ENCODE peak calls at places on chromosomes 13 and 19, in ten cellular contexts. W is fibroblast of pulmonary artery; G is left lung; Q is CD4-positive, CD25-positive, alpha-beta regulatory T cell; Z is esophagus squamous epithelium; M is lung; Y is OCI-LY7; D is GM12865; F is cardiac fibroblast; V is dorsolateral prefrontal cortex. S is an unnamed sample.
A peak's percentile ranks its signal among the peaks of the same experiment; 100 is the strongest.

GRCh38 chr19:46350029-46350757 is 3.3 kb downstream of the PPP5C start:
- DNase-seq in Z (no peak), G (no peak), D (peak; percentile 61), W (no peak), M (no peak), Q (peak; percentile 35), F (no peak), V (peak; percentile 32), Y (peak; percentile 25), S (no peak)

GRCh38 chr19:10109528-10109927 is 2.0 kb upstream of the P2RY11 start:
- DNase-seq in D (no peak), V (no peak), W (no peak), F (no peak), Q (no peak), G (no peak), Y (no peak), Z (no peak), M (no peak), S (no peak)

GRCh38 chr13:99386495-99386894 is 79.3 kb upstream of the GPR183 start:
- DNase-seq in F (no peak), Z (no peak), G (no peak), D (no peak), Q (no peak), W (no peak), M (no peak), V (no peak), Y (no peak), S (no peak)

GRCh38 chr19:18417250-18418033 is 1.8 kb upstream of the SSBP4 start:
- DNase-seq in Z (no peak), V (no peak), G (peak; percentile 91), M (no peak), Q (peak; percentile 50), Y (no peak), W (peak; percentile 90), F (peak; percentile 95), D (peak; percentile 66), S (no peak)

GRCh38 chr19:31233288-31233687 is 115.9 kb downstream of the TSHZ3 start:
- DNase-seq in W (no peak), G (no peak), Z (no peak), F (no peak), Q (no peak), M (no peak), V (no peak), D (no peak), Y (no peak), S (no peak)

GRCh38 chr13:46479691-46480090 is 73.3 kb upstream of the LRCH1 start:
- DNase-seq in M (no peak), Q (no peak), W (no peak), D (no peak), G (no peak), Y (no peak), F (no peak), Z (no peak), V (no peak), S (no peak)

GRCh38 chr13:66195238-66195637 is 1034.9 kb downstream of the PCDH9 start:
- DNase-seq in V (no peak), D (no peak), M (no peak), W (no peak), F (no peak), Y (no peak), Z (no peak), Q (no peak), G (no peak), S (no peak)

GRCh38 chr13:44231786-44232516 is 141.7 kb upstream of the SERP2 start:
- DNase-seq in M (peak; percentile 89), Y (no peak), G (peak; percentile 83), V (no peak), Q (no peak), Z (no peak), D (no peak), W (peak; percentile 98), F (peak; percentile 90), S (peak; percentile 100)

GRCh38 chr19:43997631-43998290 is 5.0 kb upstream of the ZNF230 start:
- DNase-seq in M (no peak), D (no peak), Z (no peak), F (peak; percentile 18), Y (no peak), Q (no peak), V (no peak), G (no peak), W (peak; percentile 18), S (peak; percentile 79)

GRCh38 chr13:113553541-113554332 is 30.8 kb upstream of the TFDP1 start:
- DNase-seq in W (no peak), F (no peak), Q (no peak), V (no peak), Y (no peak), Z (no peak), D (no peak), G (peak; percentile 16), M (peak; percentile 24), S (no peak)

GRCh38 chr19:17294051-17294891 is 9.0 kb downstream of the ABHD8 start:
- DNase-seq in F (no peak), M (no peak), Q (peak; percentile 29), D (peak; percentile 69), G (no peak), V (no peak), Y (peak; percentile 79), Z (no peak), W (no peak), S (no peak)

GRCh38 chr19:55220525-55220924 is 8.0 kb downstream of the TMEM86B start:
- DNase-seq in Z (no peak), Y (no peak), W (no peak), F (no peak), G (no peak), M (no peak), D (no peak), Q (no peak), V (no peak), S (no peak)

GRCh38 chr19:16660763-16661479 is at the start of gene TMEM38A:
- DNase-seq in Y (peak; percentile 57), Q (peak; percentile 27), G (peak; percentile 52), V (peak; percentile 56), F (no peak), M (peak; percentile 43), D (peak; percentile 70), Z (no peak), W (no peak), S (no peak)

GRCh38 chr13:113828282-113828825 is 35.5 kb downstream of the GAS6 start:
- DNase-seq in W (no peak), M (no peak), G (no peak), Y (no peak), F (no peak), Q (no peak), D (no peak), Z (no peak), V (no peak), S (no peak)

GRCh38 chr19:21202865-21203494 is 61.1 kb downstream of the ZNF431 start:
- DNase-seq in D (peak; percentile 13), G (no peak), M (no peak), Q (peak; percentile 50), W (peak; percentile 29), Z (no peak), Y (peak; percentile 68), F (peak; percentile 38), V (no peak), S (peak; percentile 37)

GRCh38 chr13:102970542-102970941 is 95.7 kb downstream of the SLC10A2 start:
- DNase-seq in Z (no peak), Q (no peak), W (no peak), G (no peak), V (no peak), D (peak; percentile 93), Y (peak; percentile 59), M (no peak), F (no peak), S (no peak)

DNA sequence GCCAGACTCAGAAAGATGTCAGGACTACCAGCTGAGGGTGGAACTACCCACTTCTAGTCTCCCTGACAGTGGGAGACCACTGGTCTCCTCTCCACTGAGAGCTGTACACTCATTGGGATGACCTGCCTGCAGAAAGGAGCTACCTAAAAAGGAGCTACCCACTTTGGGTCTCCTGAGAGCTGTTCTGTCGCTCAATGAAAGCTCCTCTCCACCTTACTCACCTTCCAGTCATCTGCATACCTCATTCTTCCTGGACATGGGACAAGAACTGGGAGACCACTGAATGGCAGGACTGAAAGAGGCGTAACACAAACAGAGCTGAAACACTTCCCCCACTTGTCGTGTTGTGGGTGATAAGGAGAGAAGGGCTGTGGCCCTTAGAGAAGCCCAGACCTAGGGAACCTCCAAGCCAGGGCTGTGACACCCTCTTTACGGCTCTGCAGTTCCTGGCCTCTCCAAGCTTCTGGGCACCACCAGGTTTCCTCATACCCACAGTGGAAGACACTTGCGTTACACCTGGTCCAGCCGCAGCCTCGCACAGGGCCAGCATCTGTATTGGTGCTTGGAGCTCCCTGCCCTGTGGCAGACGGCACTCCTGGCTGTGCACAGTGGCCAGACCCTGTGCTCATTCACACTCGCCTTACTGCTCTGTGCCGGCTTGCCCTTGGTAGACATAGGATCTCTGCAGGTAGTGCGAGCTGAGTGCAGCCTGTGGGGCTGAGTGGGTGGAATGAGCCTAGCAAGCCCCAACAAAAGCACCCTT is 54.9 kb upstream of the SLITRK6 start:
- DNase-seq in V (no peak), W (no peak), Z (no peak), Q (no peak), F (no peak), M (no peak), Y (peak; percentile 2), G (no peak), D (no peak), S (no peak)
- H3K4me3 ChIP-seq in V (no peak overlapping the region), W (no peak overlapping the region), Z (no peak overlapping the region), Q (no peak overlapping the region), F (no peak overlapping the region), M (no peak overlapping the region), Y (no peak overlapping the region), G (no peak overlapping the region), D (no peak overlapping the region), S (no peak overlapping the region)

GRCh38 chr19:50312967-50313811 is 16.0 kb downstream of the KCNC3 start:
- DNase-seq in D (no peak), W (no peak), M (no peak), G (no peak), V (no peak), Z (no peak), Y (no peak), Q (no peak), F (no peak), S (no peak)
- H3K4me3 ChIP-seq in D (no peak overlapping the region), W (no peak overlapping the region), M (no peak overlapping the region), G (no peak overlapping the region), V (no peak overlapping the region), Z (no peak overlapping the region), Y (no peak overlapping the region), Q (no peak overlapping the region), F (no peak overlapping the region), S (no peak overlapping the region)

DNA sequence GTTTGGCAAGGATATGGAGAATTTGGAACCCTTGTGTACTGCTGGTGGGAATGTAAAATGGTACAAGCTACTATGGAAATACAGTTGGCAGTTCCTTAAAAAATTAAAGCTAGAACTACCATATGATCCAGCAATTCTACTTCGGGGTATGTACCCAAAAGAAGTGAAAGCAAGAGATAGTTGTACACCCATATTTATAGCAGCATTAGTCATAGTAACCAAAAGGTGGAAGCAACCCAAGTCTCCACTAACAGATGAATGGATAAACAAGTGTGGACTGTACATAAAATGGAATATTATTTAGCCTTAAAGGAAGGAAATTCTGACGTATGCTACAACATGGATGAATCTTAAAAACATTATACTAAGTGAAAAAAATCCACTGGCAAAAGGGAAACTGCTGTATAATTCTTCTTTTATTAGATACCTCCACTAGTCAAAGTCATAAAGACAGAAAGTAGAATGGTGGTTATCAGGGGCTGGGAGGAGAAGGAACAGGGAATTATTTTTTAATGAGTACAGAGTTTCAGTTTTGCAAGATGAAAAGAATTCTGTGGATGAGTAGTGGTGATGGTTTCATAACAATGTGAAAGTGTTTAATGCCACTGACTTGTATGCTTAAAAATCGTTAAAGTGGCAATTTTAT is 141.6 kb downstream of the RXFP2 start:
- DNase-seq in Z (no peak), M (no peak), V (no peak), G (no peak), Q (no peak), F (no peak), Y (no peak), D (peak; percentile 26), W (no peak), S (no peak)
- H3K4me3 ChIP-seq in Z (no peak overlapping the region), M (no peak overlapping the region), V (no peak overlapping the region), G (no peak overlapping the region), Q (no peak overlapping the region), F (no peak overlapping the region), Y (no peak overlapping the region), D (no peak overlapping the region), W (no peak overlapping the region), S (no peak overlapping the region)

GRCh38 chr19:35032356-35032865 is 2.1 kb downstream of the SCN1B start:
- DNase-seq in D (no peak), Y (no peak), M (no peak), F (no peak), V (no peak), Z (no peak), Q (no peak), W (no peak), G (no peak), S (no peak)
- H3K4me3 ChIP-seq in D (no peak overlapping the region), Y (no peak overlapping the region), M (no peak overlapping the region), F (no peak overlapping the region), V (peak overlapping the region; percentile 52), Z (no peak overlapping the region), Q (no peak overlapping the region), W (no peak overlapping the region), G (no peak overlapping the region), S (no peak overlapping the region)

S was measured in bronchial epithelial cell.